ENCODE peak calls at places on chromosomes 13 and 19, in nine cellular contexts. M is colonic mucosa, S is lower leg skin, A is tibial nerve, N is heart right ventricle, V is pancreas, L is endodermal cell, O is cardiac muscle cell, C is brain microvascular endothelial cell. H is an unnamed sample.

GRCh38 chr19:49190781-49191180 is 33.2 kb downstream of the TRPM4 start:
- DNase-seq in O (no peak), M (no peak), V (no peak), S (no peak), L (no peak), N (no peak), C (no peak), A (no peak), H (no peak)

GRCh38 chr19:48271531-48272151 is 1.8 kb downstream of the ZNF114 start:
- DNase-seq in S (peak), N (peak), V (no peak), O (peak), L (peak), C (peak), M (peak), A (no peak), H (no peak)

GRCh38 chr19:10655457-10656312 is 1.5 kb downstream of the ILF3 start:
- DNase-seq in V (peak), M (peak), O (peak), A (no peak), S (no peak), N (no peak), L (peak), C (peak), H (no peak)

GRCh38 chr13:75226092-75226491 is 255.9 kb downstream of the TBC1D4 start:
- DNase-seq in A (no peak), C (no peak), M (no peak), L (peak), S (no peak), V (no peak), O (no peak), N (no peak), H (no peak)

GRCh38 chr13:35260316-35260715 is 216.2 kb downstream of the MAB21L1 start:
- DNase-seq in C (no peak), S (no peak), A (no peak), M (no peak), V (no peak), O (no peak), N (no peak), L (no peak), H (no peak)

GRCh38 chr19:55600336-55601028 is 394 bp downstream of the ZNF524 start:
- DNase-seq in O (peak), A (no peak), L (peak), S (peak), C (no peak), N (peak), V (no peak), M (no peak), H (peak)

GRCh38 chr13:102677122-102677521 is 17.7 kb downstream of the METTL21C start:
- DNase-seq in N (no peak), L (no peak), A (no peak), V (no peak), O (no peak), M (no peak), C (no peak), S (no peak), H (no peak)

GRCh38 chr13:40401911-40402776 is 264.3 kb downstream of the FOXO1 start:
- DNase-seq in A (peak), C (peak), O (no peak), M (peak), S (peak), V (peak), N (peak), L (no peak), H (no peak)

GRCh38 chr19:42113641-42114348 is 18.5 kb downstream of the POU2F2 start:
- DNase-seq in C (peak), N (no peak), O (no peak), M (no peak), A (no peak), L (peak), V (peak), S (no peak), H (peak)

GRCh38 chr19:7909471-7910067 is 5.1 kb upstream of the TGFBR3L start:
- DNase-seq in M (no peak), N (no peak), A (no peak), C (no peak), O (no peak), L (no peak), V (no peak), S (no peak), H (no peak)

GRCh38 chr19:44723299-44723951 is 24.5 kb downstream of the CEACAM16 start:
- DNase-seq in S (no peak), M (no peak), O (no peak), L (no peak), A (no peak), V (no peak), C (no peak), N (no peak), H (no peak)

GRCh38 chr13:25741796-25742195 is 310.0 kb downstream of the SHISA2 start:
- DNase-seq in L (no peak), S (no peak), O (no peak), V (no peak), A (no peak), N (no peak), C (no peak), M (no peak), H (no peak)

GRCh38 chr19:17719730-17720486 is 628 bp downstream of the MAP1S start:
- DNase-seq in L (peak), O (no peak), V (peak), M (peak), S (no peak), C (no peak), N (no peak), A (no peak), H (no peak)

GRCh38 chr13:59774511-59774911 is 389.2 kb downstream of the DIAPH3 start:
- DNase-seq in S (no peak), N (no peak), L (no peak), M (no peak), A (no peak), O (no peak), C (peak), V (no peak), H (no peak)

GRCh38 chr13:52744842-52745241 is 5.2 kb upstream of the CNMD start:
- DNase-seq in A (no peak), N (no peak), V (no peak), C (no peak), O (no peak), L (no peak), S (no peak), M (no peak), H (no peak)

GRCh38 chr19:42528354-42529247 is at the start of gene CEACAM1:
- DNase-seq in O (no peak), V (no peak), C (no peak), S (peak), M (peak), L (no peak), N (peak), A (no peak), H (no peak)

GRCh38 chr19:2634228-2634951 is 68.1 kb downstream of the GNG7 start:
- DNase-seq in A (no peak), S (no peak), M (no peak), N (no peak), C (no peak), L (no peak), O (peak), V (no peak), H (no peak)

GRCh38 chr13:107842562-107843180 is 372.7 kb downstream of the LIG4 start:
- DNase-seq in M (no peak), A (no peak), C (no peak), L (no peak), S (no peak), N (no peak), V (no peak), O (no peak), H (no peak)

GRCh38 chr13:21326155-21327030 is 132.7 kb downstream of the ZDHHC20 start:
- DNase-seq in S (no peak), M (peak), N (no peak), L (peak), V (no peak), O (peak), A (no peak), C (peak), H (no peak)

GRCh38 chr19:5078179-5078578 is 109.3 kb downstream of the KDM4B start:
- DNase-seq in S (no peak), N (no peak), L (no peak), M (no peak), C (no peak), V (no peak), O (no peak), A (no peak), H (no peak)

GRCh38 chr13:27379694-27380596 is 44.5 kb upstream of the GTF3A start:
- DNase-seq in L (peak), A (peak), S (peak), O (peak), C (peak), V (peak), N (no peak), M (peak), H (peak)

GRCh38 chr19:54399189-54399588 is 16.1 kb upstream of the TTYH1 start:
- DNase-seq in C (no peak), N (no peak), V (no peak), O (no peak), L (no peak), A (no peak), S (no peak), M (no peak), H (no peak)

GRCh38 chr13:66855110-66855509 is 375.0 kb downstream of the PCDH9 start:
- DNase-seq in O (no peak), N (no peak), A (no peak), S (no peak), V (no peak), C (no peak), M (no peak), L (no peak), H (no peak)

GRCh38 chr13:113654591-113655357 is 3.2 kb downstream of the ATP4B start:
- DNase-seq in C (no peak), L (no peak), N (no peak), O (no peak), V (no peak), S (peak), A (peak), M (no peak), H (no peak)

GRCh38 chr19:12293771-12294307 is 844 bp downstream of the ZNF44 start:
- DNase-seq in C (peak), L (peak), S (peak), M (peak), V (peak), A (peak), N (peak), O (peak), H (no peak)

GRCh38 chr13:49958321-49958720 is 22.2 kb upstream of the SPRYD7 start:
- DNase-seq in L (no peak), M (no peak), A (no peak), O (no peak), S (no peak), C (no peak), V (no peak), N (no peak), H (no peak)

GRCh38 chr13:34459856-34460255 is 482.2 kb upstream of the NBEA start:
- DNase-seq in A (no peak), S (no peak), N (no peak), C (no peak), O (no peak), V (no peak), M (no peak), L (no peak), H (no peak)

GRCh38 chr13:84439108-84439507 is 556.8 kb upstream of the SLITRK1 start:
- DNase-seq in M (no peak), S (no peak), C (no peak), L (no peak), A (no peak), N (no peak), V (no peak), O (no peak), H (no peak)

GRCh38 chr13:40102854-40103253 is 447.4 kb downstream of the COG6 start:
- DNase-seq in L (no peak), A (no peak), M (no peak), N (no peak), O (no peak), C (peak), V (no peak), S (no peak), H (no peak)

GRCh38 chr19:58497634-58498170 is 14.1 kb downstream of the SLC27A5 start:
- DNase-seq in L (no peak), V (no peak), M (no peak), N (no peak), O (no peak), A (no peak), S (no peak), C (no peak), H (no peak)

GRCh38 chr13:113854238-113855011 is 9.5 kb downstream of the GAS6 start:
- DNase-seq in S (peak), L (peak), V (no peak), C (no peak), M (peak), A (no peak), O (no peak), N (peak), H (no peak)

GRCh38 chr19:38455031-38455430 is 21.5 kb downstream of the RYR1 start:
- DNase-seq in C (peak), L (peak), O (peak), S (no peak), A (no peak), M (no peak), V (no peak), N (no peak), H (no peak)

GRCh38 chr13:41670873-41671443 is 213.6 kb downstream of the RGCC start:
- DNase-seq in S (no peak), M (no peak), A (no peak), C (no peak), V (no peak), O (no peak), N (no peak), L (no peak), H (no peak)

GRCh38 chr13:27037571-27037970 is 134.0 kb downstream of the USP12 start:
- DNase-seq in V (no peak), N (no peak), C (no peak), L (no peak), O (no peak), M (no peak), S (peak), A (no peak), H (no peak)

GRCh38 chr19:2462635-2463421 is 6.1 kb upstream of the LMNB2 start:
- DNase-seq in M (peak), O (peak), V (peak), N (peak), S (peak), A (peak), L (peak), C (peak), H (peak)

GRCh38 chr19:3186377-3186688 is 603 bp downstream of the NCLN start:
- DNase-seq in M (no peak), N (no peak), O (peak), L (peak), S (no peak), A (no peak), C (no peak), V (no peak), H (no peak)

GRCh38 chr19:40348125-40348913 is at the start of the genes C19orf47 and PLD3:
- DNase-seq in S (peak), N (peak), O (peak), V (peak), A (peak), L (peak), C (peak), M (peak), H (peak)
- TF ChIP-seq CTCF in S (peak), N (no peak), O (no peak), V (no peak), A (peak), L (no peak), C (no peak), M (no peak), H (no peak)

DNA sequence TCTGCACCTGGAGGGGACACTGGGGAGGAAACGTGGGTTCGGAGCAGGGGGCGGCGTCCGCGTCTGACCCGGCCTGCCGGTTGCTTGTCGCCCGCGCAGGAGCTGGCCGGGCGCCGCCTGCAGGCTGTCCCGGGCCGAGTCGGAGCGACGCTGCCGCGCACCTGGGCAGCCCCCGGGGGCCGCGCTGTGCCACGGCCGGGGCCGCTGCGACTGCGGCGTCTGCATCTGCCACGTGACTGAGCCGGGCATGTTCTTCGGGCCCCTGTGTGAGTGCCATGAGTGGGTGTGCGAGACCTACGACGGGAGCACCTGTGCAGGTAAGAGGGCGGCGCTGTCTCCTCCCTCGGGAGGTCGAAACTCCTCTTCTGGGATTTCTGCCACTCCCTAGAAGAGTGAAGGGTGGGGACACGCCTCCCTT is 1.3 kb downstream of the ITGBL1 start:
- DNase-seq in V (peak), A (no peak), S (no peak), O (no peak), L (peak), M (no peak), N (no peak), C (no peak), H (no peak)
- TF ChIP-seq CTCF in V (peak), A (peak), S (no peak), O (peak), L (peak), M (no peak), N (peak), C (no peak), H (no peak)

GRCh38 chr13:20160346-20161274 is at the start of gene GJA3:
- DNase-seq in N (peak), L (peak), S (no peak), A (no peak), V (no peak), O (peak), C (no peak), M (no peak), H (no peak)
- TF ChIP-seq CTCF in N (no peak), L (no peak), S (no peak), A (no peak), V (no peak), O (no peak), C (no peak), M (no peak), H (no peak)

DNA sequence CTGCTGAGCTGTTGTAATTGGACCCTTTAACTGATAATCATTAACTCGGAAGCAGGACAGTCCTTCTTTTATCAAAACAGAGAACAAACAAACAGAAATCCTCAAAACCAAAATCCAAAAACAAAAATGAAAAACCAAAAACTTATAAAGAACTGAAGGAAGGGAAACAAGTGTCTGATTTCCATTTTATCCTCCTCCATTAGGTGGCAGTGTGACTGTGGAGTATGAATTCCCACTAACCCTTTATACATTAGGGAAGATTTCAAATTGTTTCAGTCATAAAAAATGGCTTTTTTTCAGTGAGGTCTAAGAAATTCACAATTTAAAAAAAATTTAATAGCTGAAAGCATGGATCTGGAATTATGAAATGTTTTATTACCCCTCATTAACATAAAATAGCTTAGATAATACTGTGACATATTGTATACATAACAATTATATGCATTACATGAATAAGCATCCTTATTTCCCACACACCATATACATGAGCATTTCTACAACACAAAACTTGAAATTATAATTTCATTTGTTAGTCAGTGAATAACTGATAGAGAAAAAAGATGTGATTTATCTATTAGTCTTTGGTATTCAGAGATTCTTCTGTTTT is 1074.3 kb upstream of the PCDH9 start:
- DNase-seq in V (no peak), O (peak), S (no peak), N (no peak), L (no peak), C (no peak), M (no peak), A (no peak), H (no peak)
- TF ChIP-seq CTCF in V (peak), O (peak), S (no peak), N (peak), L (peak), C (peak), M (peak), A (no peak), H (peak)

DNA sequence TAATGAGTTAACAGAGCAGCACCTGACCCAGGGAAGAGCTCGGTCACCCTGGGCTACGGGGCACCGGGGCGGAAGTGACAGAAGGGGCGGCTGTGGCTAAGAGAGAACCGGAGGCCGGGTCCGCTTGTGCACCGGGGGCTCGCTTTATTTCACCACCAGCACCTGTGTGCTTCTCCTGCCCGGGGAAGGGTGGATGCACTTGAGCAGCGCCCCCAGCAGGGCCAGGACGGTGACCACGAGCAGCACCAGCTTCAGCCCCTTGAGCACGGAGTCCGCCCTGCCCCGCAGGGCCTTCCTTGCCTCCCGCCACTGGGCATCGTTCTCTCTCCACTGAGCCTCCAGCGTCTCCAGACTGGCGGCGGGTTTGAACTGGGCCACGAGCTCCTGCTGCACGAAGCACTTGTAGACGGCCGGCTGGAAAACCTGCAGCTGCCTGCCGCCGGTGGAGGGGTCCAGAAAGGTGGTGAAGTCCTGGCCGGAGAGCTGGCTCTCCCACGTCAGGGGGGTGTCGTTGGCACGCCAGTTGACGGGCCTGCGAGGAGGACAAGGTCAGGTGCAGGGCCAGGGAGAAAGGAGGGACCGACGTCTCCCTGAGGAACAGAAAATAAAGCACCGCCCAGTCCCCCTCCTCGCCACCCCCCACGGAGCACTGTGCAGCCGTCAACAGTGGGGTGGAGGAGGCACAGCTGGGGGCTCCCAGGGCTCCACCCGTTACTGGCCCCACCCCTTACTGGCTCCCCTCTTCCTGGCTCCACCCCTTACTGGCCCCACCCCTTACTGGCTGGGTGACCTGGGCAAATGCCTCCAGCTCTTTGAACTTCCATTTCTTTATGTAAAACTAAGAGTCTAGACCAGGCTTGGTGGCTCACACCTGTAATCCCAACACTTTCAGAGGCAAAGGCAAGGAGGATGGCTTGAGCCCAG is 3.6 kb downstream of the FAM187B start:
- DNase-seq in N (no peak), L (peak), O (no peak), V (no peak), C (no peak), A (no peak), S (peak), M (peak), H (no peak)
- TF ChIP-seq CTCF in N (no peak), L (peak), O (no peak), V (no peak), C (no peak), A (no peak), S (no peak), M (no peak), H (no peak)

GRCh38 chr13:48074006-48074405 is 20.9 kb downstream of the MED4 start:
- DNase-seq in O (no peak), L (no peak), S (no peak), M (no peak), C (no peak), A (no peak), N (no peak), V (no peak), H (no peak)

GRCh38 chr13:48072787-48073186 is 22.1 kb downstream of the MED4 start:
- DNase-seq in V (no peak), N (no peak), C (no peak), S (no peak), A (no peak), L (no peak), M (no peak), O (no peak), H (no peak)

GRCh38 chr13:48072304-48072703 is 22.6 kb downstream of the MED4 start:
- DNase-seq in V (no peak), L (no peak), O (no peak), M (no peak), S (no peak), A (no peak), N (no peak), C (no peak), H (no peak)

GRCh38 chr13:48081739-48082138 is 13.2 kb downstream of the MED4 start:
- DNase-seq in M (no peak), L (no peak), S (no peak), A (no peak), C (no peak), O (no peak), V (no peak), N (no peak), H (no peak)

GRCh38 chr13:48078251-48078656 is 16.6 kb downstream of the MED4 start:
- DNase-seq in M (no peak), C (no peak), N (no peak), A (no peak), O (no peak), V (no peak), S (no peak), L (peak), H (no peak)
- TF ChIP-seq CTCF in M (no peak), C (no peak), N (no peak), A (no peak), O (peak), V (no peak), S (no peak), L (peak), H (peak)

H was measured in D721Med.